ENCODE peak calls at places on chromosomes 11 and 22, in four cellular contexts. B is tibial nerve, Q is SK-N-SH, D is ovary. S is an unnamed sample. For H3K4me1, the result is how much of the 10 kb centered on the place peaks cover.

GRCh38 chr11:15707971-15708370 is 593.2 kb downstream of the INSC start:
- DNase-seq in B (peak), D (peak), Q (peak), S (no peak)

GRCh38 chr22:36595968-36596367 is 67.0 kb upstream of the EIF3D start:
- DNase-seq in B (no peak), Q (no peak), D (no peak), S (no peak)

GRCh38 chr22:34111210-34111824 is 191.0 kb upstream of the LARGE1 start:
- DNase-seq in D (peak), B (no peak), Q (peak), S (peak)

GRCh38 chr11:125720781-125721180 is 25.3 kb upstream of the PATE1 start:
- DNase-seq in D (no peak), Q (no peak), B (no peak), S (no peak)

GRCh38 chr22:17113600-17113999 is 7.6 kb downstream of the TMEM121B start:
- DNase-seq in B (no peak), Q (no peak), D (no peak), S (peak)

GRCh38 chr11:12287374-12288211 is 89.8 kb upstream of the PARVA start:
- DNase-seq in B (no peak), Q (peak), D (peak), S (peak)

GRCh38 chr11:16603890-16604783 is 134.3 kb upstream of the C11orf58 start:
- DNase-seq in Q (peak), B (peak), D (peak), S (peak)

GRCh38 chr22:31179345-31179744 is 19.4 kb downstream of the RNF185 start:
- DNase-seq in D (no peak), B (no peak), Q (no peak), S (no peak)

GRCh38 chr11:129372609-129373488 is 2.8 kb upstream of the BARX2 start:
- DNase-seq in D (no peak), B (no peak), Q (peak), S (no peak)

GRCh38 chr11:1472180-1473005 is 14.2 kb downstream of the MOB2 start:
- DNase-seq in D (peak), Q (no peak), B (no peak), S (peak)

GRCh38 chr22:49760630-49761571 is 66.8 kb downstream of the BRD1 start:
- DNase-seq in B (no peak), D (no peak), Q (no peak), S (no peak)

GRCh38 chr22:20131593-20131855 is at the start of gene ZDHHC8:
- DNase-seq in B (no peak), Q (no peak), D (peak), S (no peak)

GRCh38 chr11:38278457-38279141 is 1680.6 kb upstream of the RAG2 start:
- DNase-seq in Q (no peak), B (no peak), D (no peak), S (no peak)

GRCh38 chr11:108160970-108161566 is 39.7 kb downstream of the ACAT1 start:
- DNase-seq in D (no peak), B (no peak), Q (no peak), S (no peak)

GRCh38 chr11:97269527-97269926 is 879.7 kb downstream of the JRKL start:
- DNase-seq in B (no peak), D (no peak), Q (peak), S (no peak)
- TF ChIP-seq CTCF in B (no peak), D (no peak), Q (peak), S (no peak)

DNA sequence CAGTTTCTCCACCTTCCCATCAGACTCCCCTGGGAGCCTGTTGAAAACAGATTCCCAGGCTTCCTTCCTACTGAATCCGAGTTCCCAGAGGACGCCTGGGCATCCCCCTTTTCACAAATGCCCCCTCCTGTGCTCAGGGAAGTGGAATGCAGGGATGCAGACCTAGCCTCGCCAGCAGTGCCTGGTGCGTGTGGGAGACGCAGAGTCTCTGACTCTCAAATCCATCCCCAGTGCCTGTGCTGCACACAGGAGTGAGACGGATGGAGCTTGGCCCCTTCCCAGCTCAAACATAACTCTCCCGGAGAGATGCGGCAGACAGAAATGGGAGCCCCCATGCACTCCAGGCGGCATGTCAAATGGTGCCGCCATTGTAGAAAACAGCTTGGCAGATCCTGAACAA is 62.6 kb downstream of the CTTN start:
- DNase-seq in B (no peak), Q (no peak), D (no peak), S (no peak)
- TF ChIP-seq EP300 in B (no peak), Q (no peak), D (no peak), S (no peak)

GRCh38 chr22:42939941-42940653 is 74.9 kb downstream of the PACSIN2 start:
- DNase-seq in Q (no peak), B (no peak), D (no peak), S (no peak)

GRCh38 chr22:42944409-42944808 is 70.5 kb downstream of the PACSIN2 start:
- DNase-seq in D (no peak), B (no peak), Q (no peak), S (no peak)

GRCh38 chr22:42945027-42945426 is 69.9 kb downstream of the PACSIN2 start:
- DNase-seq in B (no peak), Q (no peak), D (no peak), S (no peak)

GRCh38 chr22:42943981-42944380 is 71.0 kb downstream of the PACSIN2 start:
- DNase-seq in B (no peak), D (no peak), Q (no peak), S (no peak)

DNA sequence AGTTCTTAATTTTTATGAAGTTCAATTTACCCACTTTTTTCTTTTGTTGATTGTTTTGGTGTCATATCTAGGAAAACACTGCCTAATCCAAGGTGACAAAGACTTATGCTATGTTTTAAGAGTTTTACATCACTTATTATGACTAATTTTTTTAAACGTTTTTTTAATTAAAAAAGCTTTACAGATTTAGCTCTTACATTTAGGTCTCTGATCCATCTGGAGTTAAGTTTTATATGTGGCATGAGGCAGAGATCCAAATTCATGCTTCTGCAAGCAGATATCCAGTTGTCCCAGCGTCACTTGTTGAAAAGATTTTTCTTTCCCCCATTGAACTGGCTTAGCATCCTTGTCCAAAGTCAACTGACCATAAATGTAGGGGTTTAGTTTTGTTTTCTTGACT is 72.6 kb downstream of the PACSIN2 start:
- DNase-seq in B (no peak), Q (no peak), D (no peak), S (no peak)
- H3K4me1 ChIP-seq in B (under half), Q (under half), D (under half), S (under half)

DNA sequence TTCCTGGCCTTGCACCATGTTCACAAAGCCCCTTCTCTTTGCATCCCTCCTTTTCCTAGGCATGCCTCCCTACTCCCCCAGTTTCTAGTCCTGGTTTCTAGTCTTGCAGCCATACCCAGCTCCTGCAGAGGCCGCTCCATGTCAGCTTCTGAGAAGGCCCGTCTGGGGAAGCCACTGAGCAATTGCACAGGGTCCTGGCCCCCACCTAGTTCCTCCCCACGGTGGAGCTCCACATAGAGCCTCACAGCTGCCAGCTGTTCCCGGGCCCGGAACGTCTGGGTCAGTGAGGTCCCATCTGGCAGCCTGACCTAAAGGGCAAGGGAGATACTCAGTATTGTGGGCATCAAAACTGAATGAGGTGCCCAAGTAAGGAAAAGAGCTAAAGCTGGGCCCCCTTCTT is 2.2 kb downstream of the UBXN1 start:
- DNase-seq in Q (no peak), D (no peak), B (no peak), S (no peak)
- TF ChIP-seq CTCF in Q (no peak), D (no peak), B (no peak), S (no peak)

DNA sequence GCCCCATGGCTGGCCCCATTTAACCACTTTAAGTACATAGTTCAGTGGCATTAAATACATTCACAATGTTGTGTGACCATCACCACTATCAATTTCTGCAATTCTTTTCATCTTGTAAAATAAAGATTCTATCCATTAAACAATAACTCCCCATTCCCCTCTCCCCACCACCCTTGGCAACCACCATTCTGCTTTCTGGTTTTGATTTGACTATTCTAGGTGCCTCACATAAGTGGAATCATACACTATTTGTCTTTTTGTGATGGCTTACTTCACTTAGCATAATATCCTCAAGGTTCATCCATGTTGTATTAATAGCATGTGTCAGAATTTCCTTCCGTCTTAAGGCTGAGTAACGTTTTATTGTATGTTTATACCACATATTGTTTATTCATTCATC is 7.0 kb downstream of the MYO7A start:
- DNase-seq in Q (no peak), D (no peak), B (no peak), S (no peak)
- TF ChIP-seq EP300 in Q (no peak), D (no peak), B (no peak), S (no peak)

GRCh38 chr11:133937015-133937414 is 19.8 kb downstream of the IGSF9B start:
- DNase-seq in B (no peak), D (no peak), Q (peak), S (no peak)

GRCh38 chr11:133934599-133935550 is 21.9 kb downstream of the IGSF9B start:
- DNase-seq in D (no peak), B (peak), Q (peak), S (no peak)

GRCh38 chr11:133936551-133936950 is 20.2 kb downstream of the IGSF9B start:
- DNase-seq in B (no peak), D (no peak), Q (no peak), S (no peak)

GRCh38 chr11:133935551-133935910 is 21.2 kb downstream of the IGSF9B start:
- DNase-seq in B (no peak), Q (no peak), D (no peak), S (no peak)

DNA sequence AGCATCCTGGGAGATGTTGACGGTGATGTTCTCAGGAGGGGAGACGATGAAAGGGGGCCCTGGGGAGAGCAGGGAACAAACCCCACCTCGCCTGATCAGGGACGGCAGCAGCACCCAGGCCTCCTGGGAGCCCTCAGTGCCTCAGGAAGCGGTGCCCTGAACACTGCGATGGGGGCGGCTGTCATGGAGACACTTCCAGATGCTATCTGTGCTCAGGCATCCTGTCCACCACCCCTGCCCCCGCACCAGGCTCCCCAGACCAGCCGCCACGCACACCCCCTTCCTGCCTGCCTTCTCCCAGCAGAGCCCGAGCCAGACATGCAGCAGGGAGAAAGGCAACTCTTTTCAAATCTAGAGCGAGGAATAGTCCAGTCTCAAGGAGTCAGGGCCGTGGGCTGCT is 20.6 kb downstream of the IGSF9B start:
- DNase-seq in Q (peak), B (no peak), D (no peak), S (no peak)
- H3K4me1 ChIP-seq in Q (half or more), B (under half), D (under half), S (under half)

GRCh38 chr11:127998421-127998820 is 588.9 kb downstream of the ETS1 start:
- DNase-seq in B (no peak), Q (no peak), D (no peak), S (no peak)
- TF ChIP-seq CTCF in B (no peak), Q (no peak), D (no peak), S (no peak)

GRCh38 chr11:35594680-35595079 is 23.6 kb upstream of the FJX1 start:
- DNase-seq in D (no peak), B (no peak), Q (no peak), S (no peak)
- TF ChIP-seq EP300 in D (no peak), B (no peak), Q (no peak), S (no peak)